ENCODE peak calls at places on chromosomes 7 and 10, in eight cellular contexts. Q is GM23338, M is GM12878, R is SK-N-SH, S is HepG2, I is HCT116, F is HL-60, V is K562. A is an unnamed sample.

GRCh38 chr7:38863609-38864291 is 45.2 kb downstream of the VPS41 start:
- DNase-seq in V (no peak), M (no peak), I (peak), F (no peak), R (no peak), Q (peak), S (peak), A (no peak)

GRCh38 chr10:17077251-17077904 is 52.2 kb downstream of the CUBN start:
- DNase-seq in R (no peak), F (no peak), S (no peak), V (peak), Q (no peak), I (no peak), M (no peak), A (no peak)

GRCh38 chr7:86209036-86209435 is 434.7 kb upstream of the GRM3 start:
- DNase-seq in Q (no peak), R (no peak), M (no peak), I (no peak), S (no peak), F (no peak), V (no peak), A (no peak)

GRCh38 chr10:89697946-89698345 is 3.4 kb upstream of the KIF20B start:
- DNase-seq in S (no peak), M (no peak), F (no peak), R (no peak), I (no peak), V (no peak), Q (no peak), A (no peak)

GRCh38 chr7:5183899-5184298 is 6.1 kb upstream of the WIPI2 start:
- DNase-seq in V (no peak), M (no peak), F (no peak), S (no peak), I (no peak), Q (no peak), R (no peak), A (no peak)

GRCh38 chr10:47028466-47028865 is 117.2 kb downstream of the PTPN20 start:
- DNase-seq in Q (no peak), I (no peak), R (no peak), M (no peak), S (no peak), V (no peak), F (no peak), A (no peak)

GRCh38 chr10:118971187-118971586 is 58.3 kb upstream of the NANOS1 start:
- DNase-seq in F (no peak), M (no peak), R (no peak), Q (no peak), I (no peak), S (no peak), V (no peak), A (no peak)

GRCh38 chr7:32594965-32595364 is 99.7 kb downstream of the AVL9 start:
- DNase-seq in F (no peak), S (no peak), R (no peak), I (no peak), Q (no peak), M (no peak), V (no peak), A (no peak)

GRCh38 chr7:5314864-5315263 is 32.1 kb downstream of the SLC29A4 start:
- DNase-seq in Q (no peak), M (no peak), I (no peak), S (no peak), R (no peak), V (no peak), F (no peak), A (no peak)

GRCh38 chr7:152683297-152683696 is 7.4 kb upstream of the XRCC2 start:
- DNase-seq in V (no peak), Q (peak), M (no peak), F (no peak), S (no peak), I (no peak), R (no peak), A (no peak)

GRCh38 chr10:59214160-59214559 is 37.7 kb downstream of the PHYHIPL start:
- DNase-seq in S (no peak), M (no peak), Q (no peak), F (no peak), V (no peak), I (no peak), R (no peak), A (no peak)

GRCh38 chr10:100999742-101000601 is at the start of gene LZTS2:
- DNase-seq in M (no peak), R (peak), F (no peak), I (no peak), Q (peak), S (no peak), V (peak), A (no peak)

GRCh38 chr10:124053971-124054370 is 39.4 kb downstream of the CHST15 start:
- DNase-seq in Q (peak), I (peak), S (no peak), V (no peak), R (no peak), M (no peak), F (no peak), A (no peak)

GRCh38 chr7:87413029-87413428 is 62.5 kb downstream of the ABCB4 start:
- DNase-seq in Q (no peak), F (no peak), I (no peak), S (no peak), R (no peak), M (no peak), V (no peak), A (no peak)

GRCh38 chr7:115070311-115070710 is 148.4 kb downstream of the MDFIC start:
- DNase-seq in M (no peak), R (no peak), F (no peak), V (no peak), Q (no peak), S (no peak), I (no peak), A (no peak)

GRCh38 chr7:122303971-122304603 is 463 bp downstream of the FEZF1 start:
- DNase-seq in F (no peak), Q (peak), S (no peak), I (no peak), V (no peak), M (no peak), R (peak), A (no peak)

GRCh38 chr7:157467496-157468212 is 130.8 kb downstream of the DNAJB6 start:
- DNase-seq in Q (no peak), R (no peak), I (no peak), V (peak), F (no peak), S (no peak), M (no peak), A (no peak)

GRCh38 chr7:156984209-156984891 is 26.1 kb downstream of the MNX1 start:
- DNase-seq in M (no peak), R (peak), F (no peak), Q (no peak), I (no peak), S (no peak), V (no peak), A (no peak)

GRCh38 chr7:72275412-72276070 is 136.6 kb downstream of the CALN1 start:
- DNase-seq in V (no peak), M (no peak), Q (no peak), I (no peak), S (no peak), F (no peak), R (no peak), A (no peak)

GRCh38 chr7:118325450-118325808 is 100.9 kb downstream of the ANKRD7 start:
- DNase-seq in M (no peak), V (no peak), Q (no peak), I (no peak), F (no peak), S (no peak), R (no peak), A (no peak)

GRCh38 chr10:14438057-14438456 is 107.3 kb upstream of the FRMD4A start:
- DNase-seq in Q (no peak), R (no peak), F (no peak), M (no peak), S (no peak), I (no peak), V (no peak), A (no peak)

GRCh38 chr7:36468361-36469140 is 78.9 kb downstream of the ANLN start:
- DNase-seq in R (no peak), S (no peak), Q (no peak), V (no peak), F (no peak), I (no peak), M (no peak), A (no peak)

GRCh38 chr7:151830121-151830815 is 46.6 kb downstream of the PRKAG2 start:
- DNase-seq in S (no peak), I (no peak), F (no peak), R (no peak), V (no peak), M (no peak), Q (no peak), A (no peak)

GRCh38 chr7:136718191-136718590 is 150.3 kb upstream of the CHRM2 start:
- DNase-seq in I (no peak), S (no peak), F (no peak), R (peak), Q (no peak), M (no peak), V (no peak), A (no peak)

GRCh38 chr7:80783688-80784327 is 135.0 kb downstream of the SEMA3C start:
- DNase-seq in Q (no peak), F (no peak), M (no peak), S (no peak), R (no peak), V (no peak), I (no peak), A (no peak)

GRCh38 chr10:3850999-3851937 is 66.3 kb upstream of the KLF6 start:
- DNase-seq in S (peak), I (peak), R (no peak), M (peak), F (peak), V (no peak), Q (no peak), A (peak)

GRCh38 chr7:149789101-149789500 is 15.7 kb upstream of the ZNF467 start:
- DNase-seq in V (no peak), R (no peak), S (no peak), M (no peak), Q (no peak), I (no peak), F (no peak), A (no peak)

GRCh38 chr7:29075621-29076020 is 70.7 kb downstream of the CPVL start:
- DNase-seq in Q (no peak), I (no peak), V (no peak), M (no peak), R (no peak), F (no peak), S (no peak), A (no peak)
- TF ChIP-seq REST in Q (no peak), I (no peak), V (no peak), M (no peak), R (no peak), F (no peak), S (no peak), A (no peak)

GRCh38 chr7:105268511-105269392 is 120.0 kb downstream of the SRPK2 start:
- DNase-seq in F (peak), R (peak), I (no peak), V (no peak), M (no peak), Q (no peak), S (peak), A (peak)
- TF ChIP-seq POLR2AphosphoS5 in F (no peak), R (peak), I (no peak), V (no peak), M (peak), Q (no peak), S (no peak), A (no peak)

GRCh38 chr7:99395616-99396327 is 12.6 kb downstream of the PDAP1 start:
- DNase-seq in M (no peak), F (no peak), Q (peak), I (no peak), V (no peak), R (no peak), S (no peak), A (no peak)
- TF ChIP-seq CTCF in M (peak), F (no peak), Q (peak), I (peak), V (peak), R (peak), S (peak), A (no peak)

GRCh38 chr7:82109288-82109687 is 334.3 kb downstream of the CACNA2D1 start:
- DNase-seq in S (no peak), R (no peak), Q (no peak), F (no peak), M (no peak), I (no peak), V (no peak), A (peak)
- TF ChIP-seq REST in S (no peak), R (no peak), Q (no peak), F (no peak), M (no peak), I (no peak), V (no peak), A (no peak)

GRCh38 chr10:114477285-114477684 is 73.0 kb upstream of the AFAP1L2 start:
- DNase-seq in F (no peak), S (peak), Q (no peak), M (no peak), V (no peak), R (no peak), I (no peak), A (no peak)
- TF ChIP-seq POLR2AphosphoS5 in F (no peak), S (no peak), Q (no peak), M (no peak), V (no peak), R (no peak), I (no peak), A (no peak)

DNA sequence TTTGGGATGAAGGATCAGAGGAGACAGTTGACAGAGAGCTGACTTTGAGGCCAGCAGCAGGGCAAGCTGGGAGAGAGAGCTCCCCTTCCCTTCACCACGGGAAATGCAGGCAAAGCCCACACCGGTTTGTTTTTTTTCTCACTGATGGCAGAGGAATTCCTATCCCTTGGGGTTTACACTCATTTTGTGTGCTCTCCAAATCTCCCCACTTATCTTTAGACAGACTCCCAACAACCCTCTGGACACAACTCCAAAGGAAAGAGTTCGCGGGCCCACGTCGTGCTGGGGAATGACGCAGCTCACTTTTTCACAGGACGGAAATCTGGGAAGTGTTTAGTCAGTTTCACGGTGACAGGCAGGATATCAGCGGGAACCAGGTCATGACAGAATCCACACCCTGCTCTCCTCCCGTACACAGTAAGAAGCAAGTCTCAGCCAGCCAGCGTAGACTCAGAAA is 68.3 kb upstream of the FAM171A1 start:
- DNase-seq in S (peak), R (peak), Q (peak), I (no peak), V (peak), F (no peak), M (no peak), A (no peak)
- TF ChIP-seq CTCF in S (peak), R (peak), Q (peak), I (peak), V (peak), F (no peak), M (no peak), A (peak)

GRCh38 chr7:40965016-40965415 is 737.9 kb downstream of the INHBA start:
- DNase-seq in V (no peak), I (no peak), S (no peak), R (no peak), M (no peak), F (no peak), Q (no peak), A (no peak)

GRCh38 chr7:40966693-40967092 is 736.2 kb downstream of the INHBA start:
- DNase-seq in M (no peak), S (no peak), Q (no peak), I (no peak), F (no peak), V (no peak), R (no peak), A (no peak)

GRCh38 chr7:40965745-40966144 is 737.1 kb downstream of the INHBA start:
- DNase-seq in S (no peak), F (no peak), R (no peak), M (peak), I (no peak), V (no peak), Q (no peak), A (no peak)

GRCh38 chr7:40959955-40960354 is 742.9 kb downstream of the INHBA start:
- DNase-seq in R (no peak), I (no peak), V (no peak), F (no peak), M (no peak), S (no peak), Q (no peak), A (no peak)

GRCh38 chr7:40964610-40965009 is 738.3 kb downstream of the INHBA start:
- DNase-seq in M (no peak), S (no peak), F (no peak), R (no peak), V (no peak), Q (no peak), I (no peak), A (no peak)
- TF ChIP-seq REST in M (no peak), S (no peak), F (no peak), R (no peak), V (no peak), Q (no peak), I (no peak), A (no peak)

DNA sequence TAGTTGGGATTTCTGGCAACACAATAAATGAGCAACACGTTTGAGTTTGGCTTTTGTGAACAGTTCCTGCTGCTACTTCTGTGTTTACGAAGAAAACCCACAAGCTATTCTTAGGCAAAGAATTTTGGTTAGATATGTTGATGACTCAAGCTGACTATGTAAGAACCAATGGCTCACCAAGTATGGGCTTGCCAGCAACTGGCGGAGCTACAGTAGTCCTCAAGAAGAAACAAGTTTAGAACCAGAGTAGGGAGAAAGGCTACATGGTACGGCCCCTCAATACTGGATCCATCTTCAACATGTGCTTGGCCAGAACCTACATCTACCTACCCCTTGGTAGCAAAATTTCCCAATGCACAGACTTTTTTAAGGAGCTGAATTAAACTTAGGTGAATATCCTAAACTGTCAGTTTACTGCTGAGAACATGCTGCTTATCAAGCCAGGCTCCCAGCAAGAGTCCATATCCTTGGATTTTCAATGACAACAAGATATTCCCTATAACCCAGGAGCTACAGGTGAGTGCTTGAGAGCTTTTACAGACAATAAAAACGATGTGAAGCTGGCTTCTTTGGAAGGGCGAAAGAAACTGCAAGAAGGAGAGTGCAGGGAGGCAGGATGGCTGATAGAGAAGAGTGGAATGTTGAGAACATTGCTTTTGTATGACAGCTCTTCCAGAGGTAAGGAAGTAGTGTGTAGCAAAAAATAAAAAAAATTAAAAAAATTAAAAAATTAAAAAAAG is 74.3 kb upstream of the ASAH2 start:
- DNase-seq in V (peak), S (no peak), F (no peak), M (no peak), R (no peak), Q (peak), I (peak), A (peak)
- TF ChIP-seq POLR2AphosphoS5 in V (peak), S (no peak), F (no peak), M (no peak), R (no peak), Q (no peak), I (no peak), A (no peak)

GRCh38 chr10:83045731-83046130 is 1093.6 kb upstream of the GHITM start:
- DNase-seq in I (no peak), R (no peak), S (no peak), F (no peak), V (no peak), M (no peak), Q (no peak), A (no peak)

DNA sequence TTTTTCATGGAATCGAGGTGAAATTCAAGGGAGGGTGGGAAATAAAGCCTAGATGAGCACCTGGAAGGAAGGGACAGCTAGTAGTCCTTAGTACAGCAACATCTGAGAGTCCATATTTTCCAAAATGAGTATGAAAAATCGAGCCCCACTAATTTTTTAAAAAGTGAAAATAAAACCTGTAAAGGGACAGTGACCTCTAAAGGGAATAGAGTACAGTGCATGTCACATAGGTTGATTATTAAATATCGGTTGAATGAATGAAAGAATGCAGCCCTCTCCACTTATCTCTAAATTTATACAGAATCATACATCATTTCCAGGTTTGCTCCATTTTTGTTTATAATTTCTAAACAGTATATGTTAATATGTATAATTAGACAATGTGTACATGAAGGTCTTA is 1088.5 kb upstream of the GHITM start:
- DNase-seq in F (no peak), I (no peak), Q (no peak), S (no peak), R (no peak), M (no peak), V (no peak), A (no peak)
- TF ChIP-seq CTCF in F (no peak), I (no peak), Q (no peak), S (no peak), R (peak), M (no peak), V (no peak), A (peak)

A was measured in Panc1.